ENCODE peak calls at places on chromosomes 11 and 22, in five cellular contexts. W, D, I, A and U are unnamed samples.

GRCh38 chr11:16891170-16891569 is 123.0 kb downstream of the PLEKHA7 start:
- DNase-seq in W (no peak), D (no peak), I (no peak), A (no peak), U (no peak)

GRCh38 chr22:46590334-46590733 is 29.9 kb upstream of the GRAMD4 start:
- DNase-seq in W (no peak), D (no peak), I (no peak), A (no peak), U (no peak)

GRCh38 chr11:63023851-63024648 is 8.4 kb upstream of the SLC22A8 start:
- DNase-seq in W (no peak), D (peak), I (peak), A (peak), U (peak)

GRCh38 chr22:28896611-28897010 is 13.2 kb downstream of the ZNRF3 start:
- DNase-seq in W (no peak), D (no peak), I (no peak), A (no peak), U (no peak)

GRCh38 chr11:76783294-76783900 is at the start of gene TSKU:
- DNase-seq in W (no peak), D (no peak), I (no peak), A (no peak), U (peak)

GRCh38 chr11:97445561-97445960 is 1055.7 kb downstream of the JRKL start:
- DNase-seq in W (no peak), D (no peak), I (no peak), A (no peak), U (peak)

GRCh38 chr22:27919943-27920755 is 1.1 kb upstream of the PITPNB start:
- DNase-seq in W (no peak), D (no peak), I (peak), A (peak), U (peak)

GRCh38 chr11:44837650-44838049 is 110.9 kb downstream of the TSPAN18 start:
- DNase-seq in W (no peak), D (no peak), I (no peak), A (no peak), U (peak)

GRCh38 chr22:44268431-44269116 is 44.2 kb downstream of the SHISAL1 start:
- DNase-seq in W (no peak), D (no peak), I (no peak), A (no peak), U (no peak)

GRCh38 chr11:74141274-74141695 is 29.5 kb downstream of the C2CD3 start:
- DNase-seq in W (no peak), D (no peak), I (peak), A (no peak), U (peak)

GRCh38 chr22:48486163-48486957 is 1341.3 kb downstream of the BRD1 start:
- DNase-seq in W (no peak), D (no peak), I (no peak), A (no peak), U (no peak)

GRCh38 chr11:103450241-103450640 is 341.0 kb downstream of the DYNC2H1 start:
- DNase-seq in W (no peak), D (no peak), I (no peak), A (no peak), U (peak)

GRCh38 chr11:66970371-66970807 is 4.7 kb upstream of the C11orf86 start:
- DNase-seq in W (no peak), D (no peak), I (no peak), A (no peak), U (no peak)

GRCh38 chr22:37676691-37677627 is 1.5 kb downstream of the LGALS1 start:
- DNase-seq in W (no peak), D (peak), I (peak), A (peak), U (peak)

GRCh38 chr11:121112498-121113455 is 11.7 kb downstream of the TECTA start:
- DNase-seq in W (no peak), D (peak), I (peak), A (peak), U (peak)